ENCODE peak calls at places on chromosomes 6 and 20, in nine cellular contexts. Q is heart right ventricle, D is tibial artery, F is dorsolateral prefrontal cortex, J is heart left ventricle, Z is kidney epithelial cell, L is WERI-Rb-1, M is neural progenitor cell, K is pancreas. C is an unnamed sample. For H3K27me3, the result is how much of the 10 kb centered on the place peaks cover.

GRCh38 chr20:56689852-56690485 is 60.9 kb downstream of the TFAP2C start:
- DNase-seq in Q (no peak), L (no peak), Z (no peak), F (no peak), J (no peak), D (no peak), M (no peak), K (no peak), C (peak)

GRCh38 chr6:4803343-4803744 is 27.1 kb downstream of the CDYL start:
- DNase-seq in M (no peak), J (no peak), F (no peak), K (no peak), L (no peak), D (no peak), Z (no peak), Q (no peak), C (no peak)

GRCh38 chr6:47787620-47788497 is 6.0 kb downstream of the OPN5 start:
- DNase-seq in D (no peak), L (peak), Q (peak), J (peak), M (peak), Z (no peak), K (peak), F (peak), C (no peak)

GRCh38 chr6:8006208-8006607 is 58.0 kb downstream of the BLOC1S5 start:
- DNase-seq in D (no peak), K (no peak), Z (no peak), F (no peak), J (no peak), L (no peak), Q (no peak), M (peak), C (no peak)

GRCh38 chr6:122530440-122531046 is 58.9 kb upstream of the SERINC1 start:
- DNase-seq in F (no peak), K (peak), J (no peak), M (peak), L (peak), Q (peak), D (no peak), Z (peak), C (peak)

GRCh38 chr6:168920289-168920688 is 333.4 kb downstream of the THBS2 start:
- DNase-seq in L (no peak), K (no peak), M (no peak), D (no peak), Z (no peak), F (no peak), Q (no peak), J (no peak), C (no peak)

GRCh38 chr6:3913077-3913957 is 64.1 kb downstream of the FAM50B start:
- DNase-seq in J (peak), F (no peak), K (peak), L (no peak), D (peak), M (no peak), Z (peak), Q (peak), C (peak)

GRCh38 chr6:95804847-95805541 is 210.8 kb upstream of the FUT9 start:
- DNase-seq in Z (no peak), K (peak), M (no peak), F (no peak), Q (no peak), D (no peak), L (no peak), J (no peak), C (no peak)

GRCh38 chr6:119277047-119277446 is 72.5 kb downstream of the MAN1A1 start:
- DNase-seq in M (no peak), Z (no peak), Q (no peak), K (no peak), J (no peak), D (no peak), L (no peak), F (no peak), C (no peak)

GRCh38 chr20:58145506-58146080 is 82.9 kb downstream of the ANKRD60 start:
- DNase-seq in M (no peak), Z (no peak), L (no peak), K (no peak), Q (no peak), D (peak), J (no peak), F (peak), C (no peak)

GRCh38 chr6:21000391-21000801 is 466.1 kb downstream of the CDKAL1 start:
- DNase-seq in F (no peak), D (no peak), K (no peak), Q (no peak), J (no peak), M (no peak), Z (no peak), L (no peak), C (no peak)

GRCh38 chr6:41524634-41525011 is 21.6 kb upstream of the FOXP4 start:
- DNase-seq in J (no peak), F (no peak), Q (no peak), D (no peak), M (no peak), L (no peak), Z (no peak), K (no peak), C (no peak)

GRCh38 chr6:16274519-16275229 is 36.3 kb downstream of the GMPR start:
- DNase-seq in K (no peak), L (no peak), F (no peak), Z (no peak), D (no peak), J (no peak), M (no peak), Q (no peak), C (no peak)

GRCh38 chr6:106997392-106998257 is 23.1 kb upstream of the CD24 start:
- DNase-seq in Q (no peak), D (no peak), Z (no peak), F (no peak), J (no peak), L (peak), M (peak), K (peak), C (no peak)

GRCh38 chr6:99514089-99514488 is 1.1 kb downstream of the USP45 start:
- DNase-seq in F (no peak), Z (no peak), J (no peak), K (no peak), M (peak), D (no peak), L (no peak), Q (no peak), C (no peak)

GRCh38 chr6:37262446-37263026 is 4.6 kb upstream of the TMEM217 start:
- DNase-seq in Z (no peak), L (no peak), M (no peak), J (no peak), F (no peak), D (no peak), K (no peak), Q (no peak), C (no peak)

GRCh38 chr20:36792422-36792821 is 18.9 kb upstream of the DSN1 start:
- DNase-seq in J (peak), Q (peak), L (peak), K (peak), Z (peak), F (no peak), M (peak), D (peak), C (no peak)

GRCh38 chr6:97392735-97393134 is 109.7 kb upstream of the MMS22L start:
- DNase-seq in Q (no peak), D (no peak), M (no peak), J (no peak), Z (no peak), L (peak), F (no peak), K (no peak), C (no peak)

GRCh38 chr6:1574083-1574761 is 35.5 kb upstream of the FOXC1 start:
- DNase-seq in K (no peak), D (peak), Q (no peak), L (no peak), Z (no peak), F (peak), J (no peak), M (no peak), C (no peak)

GRCh38 chr20:45752747-45753146 is 30.6 kb downstream of the SPINT4 start:
- DNase-seq in D (no peak), F (no peak), L (no peak), Z (no peak), Q (no peak), M (no peak), J (no peak), K (no peak), C (no peak)

GRCh38 chr6:53328375-53328774 is 20.4 kb downstream of the ELOVL5 start:
- DNase-seq in M (no peak), L (no peak), Z (no peak), F (no peak), J (no peak), D (no peak), Q (no peak), K (no peak), C (no peak)

GRCh38 chr20:11112837-11113236 is 439.0 kb upstream of the JAG1 start:
- DNase-seq in D (no peak), K (no peak), F (no peak), L (no peak), M (no peak), J (no peak), Q (no peak), Z (no peak), C (no peak)

GRCh38 chr6:147949981-147950622 is 392.5 kb upstream of the SASH1 start:
- DNase-seq in Z (no peak), Q (no peak), L (no peak), F (no peak), K (no peak), J (no peak), M (no peak), D (no peak), C (no peak)

GRCh38 chr20:36998652-36999051 is 47.1 kb upstream of the SAMHD1 start:
- DNase-seq in Z (no peak), F (no peak), K (no peak), D (no peak), J (no peak), M (no peak), Q (no peak), L (no peak), C (no peak)

GRCh38 chr20:58691405-58691772 is 1.2 kb upstream of the NPEPL1 start:
- DNase-seq in J (no peak), D (peak), Z (no peak), F (no peak), Q (no peak), L (no peak), K (no peak), M (no peak), C (no peak)

GRCh38 chr20:707711-708110 is 32.1 kb upstream of the SCRT2 start:
- DNase-seq in D (peak), Z (no peak), L (no peak), K (no peak), F (peak), Q (no peak), J (no peak), M (no peak), C (no peak)

GRCh38 chr6:71473908-71474307 is 185.3 kb downstream of the OGFRL1 start:
- DNase-seq in F (no peak), M (no peak), L (no peak), K (no peak), Q (peak), D (peak), Z (peak), J (peak), C (peak)

GRCh38 chr6:33597551-33598322 is 17.7 kb upstream of the BAK1 start:
- DNase-seq in L (no peak), K (no peak), J (peak), F (no peak), Q (peak), M (no peak), D (peak), Z (no peak), C (no peak)

GRCh38 chr6:127146935-127147334 is 28.5 kb downstream of the RSPO3 start:
- DNase-seq in D (no peak), Z (peak), J (no peak), F (no peak), M (no peak), Q (peak), L (no peak), K (no peak), C (peak)

GRCh38 chr20:14644698-14645097 is 307.3 kb upstream of the FLRT3 start:
- DNase-seq in L (no peak), M (no peak), D (no peak), F (no peak), J (no peak), Q (no peak), K (no peak), Z (no peak), C (no peak)

GRCh38 chr6:41427642-41428401 is 92.4 kb downstream of the NCR2 start:
- DNase-seq in D (peak), L (no peak), F (peak), Z (no peak), M (peak), Q (peak), K (peak), J (peak), C (no peak)

GRCh38 chr6:156269751-156270369 is 507.3 kb upstream of the ARID1B start:
- DNase-seq in K (no peak), Q (no peak), J (no peak), Z (no peak), L (no peak), D (no peak), F (no peak), M (no peak), C (no peak)

GRCh38 chr20:43243672-43244269 is 54.1 kb upstream of the PTPRT start:
- DNase-seq in Z (no peak), K (peak), D (no peak), Q (no peak), F (peak), L (peak), J (no peak), M (peak), C (no peak)

GRCh38 chr6:137893726-137894125 is 26.7 kb downstream of the TNFAIP3 start:
- DNase-seq in J (no peak), Q (no peak), L (no peak), D (no peak), M (no peak), F (no peak), K (no peak), Z (no peak), C (no peak)

GRCh38 chr6:71537717-71538116 is 249.1 kb downstream of the OGFRL1 start:
- DNase-seq in L (no peak), Q (no peak), K (no peak), D (no peak), Z (no peak), M (no peak), J (no peak), F (no peak), C (no peak)

GRCh38 chr6:3086282-3086946 is 18.1 kb downstream of the RIPK1 start:
- DNase-seq in M (no peak), J (no peak), Z (no peak), D (no peak), K (no peak), Q (no peak), L (no peak), F (no peak), C (no peak)

GRCh38 chr20:53890434-53891305 is 179.7 kb downstream of the BCAS1 start:
- DNase-seq in F (no peak), Q (no peak), L (no peak), D (no peak), Z (no peak), K (no peak), M (no peak), J (no peak), C (no peak)

GRCh38 chr20:10332656-10333421 is 101.2 kb downstream of the MKKS start:
- DNase-seq in J (no peak), Z (no peak), Q (no peak), K (no peak), L (no peak), F (no peak), D (no peak), M (no peak), C (no peak)

GRCh38 chr6:56359201-56359899 is 112.0 kb upstream of the COL21A1 start:
- DNase-seq in L (peak), K (peak), Q (peak), M (peak), Z (no peak), F (peak), D (peak), J (peak), C (no peak)

GRCh38 chr20:38260025-38260377 is 534 bp downstream of the KIAA1755 start:
- DNase-seq in F (no peak), Z (no peak), J (no peak), D (peak), K (no peak), M (no peak), L (no peak), Q (no peak), C (no peak)

GRCh38 chr6:31158863-31159855 is 770 bp downstream of the TCF19 start:
- DNase-seq in K (no peak), Q (no peak), D (no peak), J (no peak), M (peak), Z (no peak), L (no peak), F (no peak), C (no peak)
- TF ChIP-seq CTCF in K (no peak), Q (no peak), D (no peak), J (no peak), M (peak), Z (peak), L (no peak), F (no peak), C (peak)

GRCh38 chr6:72761767-72762166 is 139.9 kb downstream of the KCNQ5 start:
- DNase-seq in Q (no peak), K (no peak), F (no peak), M (no peak), Z (no peak), J (no peak), L (no peak), D (no peak), C (no peak)

GRCh38 chr6:72757926-72758325 is 136.1 kb downstream of the KCNQ5 start:
- DNase-seq in J (no peak), D (no peak), F (no peak), M (no peak), Z (no peak), K (no peak), Q (no peak), L (no peak), C (no peak)

GRCh38 chr6:72757048-72757447 is 135.2 kb downstream of the KCNQ5 start:
- DNase-seq in D (no peak), Z (no peak), Q (no peak), K (no peak), L (no peak), J (no peak), M (no peak), F (no peak), C (no peak)

GRCh38 chr6:72758901-72759300 is 137.0 kb downstream of the KCNQ5 start:
- DNase-seq in D (no peak), M (no peak), J (no peak), L (no peak), Q (no peak), Z (no peak), K (no peak), F (no peak), C (no peak)

GRCh38 chr6:72760130-72760793 is 138.4 kb downstream of the KCNQ5 start:
- DNase-seq in L (no peak), D (no peak), F (no peak), J (no peak), Z (no peak), Q (no peak), M (no peak), K (peak), C (no peak)
- H3K4me3 ChIP-seq in L (no peak), D (peak), F (no peak), J (no peak), Z (no peak), Q (no peak), M (no peak), K (peak), C (no peak)

DNA sequence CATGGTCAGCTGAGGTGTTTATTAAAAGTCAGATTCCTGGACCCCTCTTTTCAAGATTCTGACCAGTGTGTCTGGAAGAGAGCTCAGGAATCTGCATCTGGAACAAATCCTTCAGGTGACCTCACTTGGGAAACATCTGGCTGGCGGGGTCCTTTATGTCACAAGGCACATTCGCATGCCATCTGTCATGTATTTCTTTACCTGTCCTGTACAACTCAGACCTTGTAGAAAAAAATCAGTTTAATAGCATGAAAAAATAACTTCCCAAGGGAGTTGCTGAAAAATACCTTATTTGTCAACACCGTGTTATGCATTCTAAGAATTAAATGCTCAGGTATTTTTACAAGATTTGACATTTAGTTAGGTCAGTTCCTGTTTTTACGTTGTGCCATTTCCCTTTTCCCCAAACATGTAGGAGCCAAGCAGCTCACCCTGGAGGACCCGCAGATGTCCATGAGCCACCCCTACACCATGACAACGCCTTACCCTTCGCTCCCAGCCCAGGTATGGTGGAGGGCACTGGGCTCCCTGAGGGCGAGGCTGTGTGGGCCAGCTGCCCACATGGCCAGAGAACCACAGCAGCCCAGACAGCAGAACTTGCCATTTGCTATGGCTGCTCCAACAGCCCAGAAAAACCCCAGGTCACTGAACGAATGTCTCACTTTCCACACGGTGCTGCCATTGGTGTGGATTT is 4.0 kb downstream of the IRF4 start:
- DNase-seq in Z (no peak), M (no peak), D (no peak), K (no peak), J (no peak), L (no peak), F (no peak), Q (no peak), C (no peak)
- H3K27me3 ChIP-seq in Z (half or more), M (half or more), D (under half), K (under half), J (half or more), L (half or more), F (half or more), Q (half or more), C (under half)

DNA sequence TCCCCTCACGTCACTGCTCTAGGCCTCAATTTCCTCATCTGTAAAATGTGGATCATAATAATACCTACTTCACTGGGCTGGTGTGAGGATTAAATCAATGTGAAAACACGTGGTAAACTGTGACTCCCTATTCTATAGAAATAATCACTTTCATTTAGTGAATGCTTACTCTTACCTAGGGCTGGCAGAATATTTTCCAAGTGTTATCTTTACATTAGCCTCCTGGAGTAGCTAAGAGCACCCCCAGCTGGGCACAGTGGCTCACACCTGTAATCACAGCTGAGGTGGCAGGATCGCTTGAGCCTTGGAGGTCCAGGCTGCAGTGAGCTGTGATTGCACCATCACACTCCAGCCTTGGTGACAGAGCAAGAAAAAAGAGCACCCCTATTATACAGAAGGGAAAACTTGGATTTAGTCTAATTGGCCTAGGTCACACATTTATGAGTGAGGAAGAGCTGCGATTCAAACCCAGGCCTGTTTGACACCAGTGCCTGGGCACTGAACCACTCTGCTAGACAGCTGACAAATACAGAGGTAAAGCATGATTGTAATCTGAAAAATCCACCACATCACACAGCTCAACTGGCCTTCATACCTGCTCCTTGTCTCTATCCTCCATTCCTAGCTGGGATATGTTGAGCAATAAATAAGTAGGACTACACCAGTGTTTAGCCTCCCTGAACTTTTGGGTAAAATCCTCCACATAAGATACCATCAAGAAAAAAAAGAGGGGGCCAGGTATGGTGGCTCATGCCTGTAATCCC is 1.4 kb upstream of the SNTA1 start:
- DNase-seq in K (peak), J (peak), F (no peak), Z (no peak), Q (no peak), M (no peak), D (no peak), L (peak), C (no peak)
- TF ChIP-seq CTCF in K (no peak), J (peak), F (no peak), Z (peak), Q (peak), M (no peak), D (no peak), L (peak), C (no peak)